ENCODE peak calls at places on chromosomes 13 and 19, in six cellular contexts. One of them, this sample, is unnamed.

GRCh38 chr19:15015946-15016542 is 33.2 kb upstream of the CASP14 start:
- DNase-seq in spleen: no peak
- DNase-seq in thyroid gland: peak
- DNase-seq in uterus: no peak
- DNase-seq in body of pancreas: peak
- DNase-seq in adrenal gland: peak
- DNase-seq in this sample: peak

GRCh38 chr13:94210826-94211225 is 268.7 kb downstream of the DCT start:
- DNase-seq in spleen: no peak
- DNase-seq in thyroid gland: no peak
- DNase-seq in uterus: no peak
- DNase-seq in body of pancreas: no peak
- DNase-seq in adrenal gland: no peak
- DNase-seq in this sample: no peak

GRCh38 chr13:20843177-20843576 is 59.4 kb downstream of the XPO4 start:
- DNase-seq in spleen: no peak
- DNase-seq in thyroid gland: no peak
- DNase-seq in uterus: no peak
- DNase-seq in body of pancreas: no peak
- DNase-seq in adrenal gland: no peak
- DNase-seq in this sample: no peak

GRCh38 chr19:45814166-45814780 is 835 bp downstream of the RSPH6A start:
- DNase-seq in spleen: no peak
- DNase-seq in thyroid gland: no peak
- DNase-seq in uterus: no peak
- DNase-seq in body of pancreas: no peak
- DNase-seq in adrenal gland: no peak
- DNase-seq in this sample: no peak

GRCh38 chr19:17394891-17395415 is 957 bp upstream of the CCDC194 start:
- DNase-seq in spleen: peak
- DNase-seq in thyroid gland: peak
- DNase-seq in uterus: no peak
- DNase-seq in body of pancreas: peak
- DNase-seq in adrenal gland: peak
- DNase-seq in this sample: peak

GRCh38 chr19:9934132-9934950 is 2.0 kb downstream of the OLFM2 start:
- DNase-seq in spleen: peak
- DNase-seq in thyroid gland: peak
- DNase-seq in uterus: peak
- DNase-seq in body of pancreas: peak
- DNase-seq in adrenal gland: peak
- DNase-seq in this sample: peak

GRCh38 chr19:49684251-49684982 is 5.0 kb upstream of the ADM5 start:
- DNase-seq in spleen: no peak
- DNase-seq in thyroid gland: no peak
- DNase-seq in uterus: no peak
- DNase-seq in body of pancreas: no peak
- DNase-seq in adrenal gland: peak
- DNase-seq in this sample: no peak

GRCh38 chr19:38395381-38396127 is 7.1 kb downstream of the SPRED3 start:
- DNase-seq in spleen: no peak
- DNase-seq in thyroid gland: no peak
- DNase-seq in uterus: no peak
- DNase-seq in body of pancreas: no peak
- DNase-seq in adrenal gland: no peak
- DNase-seq in this sample: no peak

GRCh38 chr13:35957174-35957867 is 173.9 kb downstream of the DCLK1 start:
- DNase-seq in spleen: no peak
- DNase-seq in thyroid gland: no peak
- DNase-seq in uterus: no peak
- DNase-seq in body of pancreas: no peak
- DNase-seq in adrenal gland: no peak
- DNase-seq in this sample: no peak

GRCh38 chr19:51478381-51479285 is at the start of gene CEACAM18:
- DNase-seq in spleen: no peak
- DNase-seq in thyroid gland: no peak
- DNase-seq in uterus: no peak
- DNase-seq in body of pancreas: no peak
- DNase-seq in adrenal gland: no peak
- DNase-seq in this sample: no peak

GRCh38 chr19:38034153-38034835 is 127.3 kb downstream of the SIPA1L3 start:
- DNase-seq in spleen: no peak
- DNase-seq in thyroid gland: no peak
- DNase-seq in uterus: no peak
- DNase-seq in body of pancreas: no peak
- DNase-seq in adrenal gland: no peak
- DNase-seq in this sample: peak

GRCh38 chr19:48613852-48614435 is 932 bp downstream of the FAM83E start:
- DNase-seq in spleen: no peak
- DNase-seq in thyroid gland: no peak
- DNase-seq in uterus: no peak
- DNase-seq in body of pancreas: no peak
- DNase-seq in adrenal gland: no peak
- DNase-seq in this sample: no peak

GRCh38 chr19:35780058-35780457 is 4.7 kb downstream of the ARHGAP33 start:
- DNase-seq in spleen: no peak
- DNase-seq in thyroid gland: no peak
- DNase-seq in uterus: no peak
- DNase-seq in body of pancreas: no peak
- DNase-seq in adrenal gland: no peak
- DNase-seq in this sample: no peak

GRCh38 chr19:35777411-35777841 is 2.1 kb downstream of the ARHGAP33 start:
- DNase-seq in spleen: no peak
- DNase-seq in thyroid gland: no peak
- DNase-seq in uterus: no peak
- DNase-seq in body of pancreas: no peak
- DNase-seq in adrenal gland: no peak
- DNase-seq in this sample: no peak

GRCh38 chr19:35780717-35781116 is 5.4 kb downstream of the ARHGAP33 start:
- DNase-seq in spleen: no peak
- DNase-seq in thyroid gland: no peak
- DNase-seq in uterus: no peak
- DNase-seq in body of pancreas: no peak
- DNase-seq in adrenal gland: no peak
- DNase-seq in this sample: no peak

GRCh38 chr19:35777961-35778360 is 2.6 kb downstream of the ARHGAP33 start:
- DNase-seq in spleen: no peak
- DNase-seq in thyroid gland: no peak
- DNase-seq in uterus: no peak
- DNase-seq in body of pancreas: no peak
- DNase-seq in adrenal gland: no peak
- DNase-seq in this sample: no peak

DNA sequence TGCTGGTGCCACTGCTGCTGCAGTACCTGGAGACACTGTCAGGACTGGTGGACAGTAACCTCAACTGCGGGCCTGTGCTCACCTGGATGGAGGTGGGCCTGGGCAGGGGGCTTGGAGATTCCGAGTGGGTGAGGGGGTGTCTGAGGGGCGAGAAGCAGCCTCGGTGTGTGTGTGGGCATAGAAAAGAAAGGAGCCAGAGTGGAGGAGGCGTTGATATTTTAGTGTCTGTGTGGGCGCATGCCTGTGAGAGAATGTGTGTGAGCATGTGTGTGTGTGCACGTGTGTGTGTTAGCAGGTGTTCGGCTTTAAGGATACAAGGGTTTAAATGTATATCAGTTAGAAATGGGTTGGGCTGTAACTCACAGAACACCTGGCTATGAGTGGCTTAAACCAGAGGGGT is 3.7 kb downstream of the ARHGAP33 start:
- DNase-seq in spleen: no peak
- DNase-seq in thyroid gland: no peak
- DNase-seq in uterus: no peak
- DNase-seq in body of pancreas: no peak
- DNase-seq in adrenal gland: no peak
- DNase-seq in this sample: no peak
- TF ChIP-seq POLR2A in spleen: no peak
- TF ChIP-seq POLR2A in thyroid gland: no peak
- TF ChIP-seq POLR2A in uterus: no peak
- TF ChIP-seq POLR2A in body of pancreas: no peak
- TF ChIP-seq POLR2A in adrenal gland: no peak
- TF ChIP-seq POLR2A in this sample: no peak

GRCh38 chr19:20776083-20777076 is at the start of gene ZNF66:
- DNase-seq in spleen: peak
- DNase-seq in thyroid gland: peak
- DNase-seq in uterus: peak
- DNase-seq in body of pancreas: peak
- DNase-seq in adrenal gland: peak
- DNase-seq in this sample: peak
- TF ChIP-seq POLR2A in spleen: no peak
- TF ChIP-seq POLR2A in thyroid gland: peak
- TF ChIP-seq POLR2A in uterus: peak
- TF ChIP-seq POLR2A in body of pancreas: peak
- TF ChIP-seq POLR2A in adrenal gland: peak
- TF ChIP-seq POLR2A in this sample: peak

DNA sequence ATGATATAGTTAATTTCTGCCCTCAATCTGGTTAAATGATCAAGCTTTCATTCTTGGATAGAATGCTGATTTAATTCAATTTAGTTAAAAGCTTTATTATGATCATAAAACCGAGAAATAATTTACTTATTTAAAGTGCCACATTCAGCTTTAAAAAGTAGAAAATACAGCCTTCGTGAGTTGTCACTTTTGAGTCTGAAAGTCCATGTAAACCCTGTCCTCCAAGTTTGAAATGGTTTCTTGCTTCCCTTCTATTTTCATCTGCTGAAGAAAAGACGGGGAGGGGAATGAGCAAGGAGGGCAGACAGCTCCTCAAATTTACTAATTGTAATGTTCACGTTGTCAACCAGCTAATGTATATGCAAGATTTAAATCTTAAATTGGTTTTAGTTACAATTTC is 59.5 kb downstream of the NDFIP2 start:
- DNase-seq in spleen: no peak
- DNase-seq in thyroid gland: no peak
- DNase-seq in uterus: no peak
- DNase-seq in body of pancreas: no peak
- DNase-seq in adrenal gland: no peak
- DNase-seq in this sample: no peak
- TF ChIP-seq POLR2A in spleen: no peak
- TF ChIP-seq POLR2A in thyroid gland: no peak
- TF ChIP-seq POLR2A in uterus: no peak
- TF ChIP-seq POLR2A in body of pancreas: no peak
- TF ChIP-seq POLR2A in adrenal gland: no peak
- TF ChIP-seq POLR2A in this sample: no peak

GRCh38 chr19:18420931-18421330 is 1.7 kb downstream of the SSBP4 start:
- DNase-seq in spleen: no peak
- DNase-seq in thyroid gland: no peak
- DNase-seq in uterus: peak
- DNase-seq in body of pancreas: no peak
- DNase-seq in adrenal gland: peak
- DNase-seq in this sample: no peak

GRCh38 chr19:18418725-18419194 is 438 bp upstream of the SSBP4 start:
- DNase-seq in spleen: peak
- DNase-seq in thyroid gland: peak
- DNase-seq in uterus: peak
- DNase-seq in body of pancreas: peak
- DNase-seq in adrenal gland: no peak
- DNase-seq in this sample: no peak

GRCh38 chr19:18419699-18420460 is 682 bp downstream of the SSBP4 start:
- DNase-seq in spleen: peak
- DNase-seq in thyroid gland: peak
- DNase-seq in uterus: peak
- DNase-seq in body of pancreas: peak
- DNase-seq in adrenal gland: peak
- DNase-seq in this sample: no peak

GRCh38 chr19:18418034-18418724 is 1.0 kb upstream of the SSBP4 start:
- DNase-seq in spleen: peak
- DNase-seq in thyroid gland: no peak
- DNase-seq in uterus: no peak
- DNase-seq in body of pancreas: peak
- DNase-seq in adrenal gland: no peak
- DNase-seq in this sample: no peak

GRCh38 chr19:18419195-18419698 is at the start of gene SSBP4:
- DNase-seq in spleen: peak
- DNase-seq in thyroid gland: peak
- DNase-seq in uterus: peak
- DNase-seq in body of pancreas: peak
- DNase-seq in adrenal gland: peak
- DNase-seq in this sample: no peak
- TF ChIP-seq POLR2A in spleen: no peak
- TF ChIP-seq POLR2A in thyroid gland: peak
- TF ChIP-seq POLR2A in uterus: peak
- TF ChIP-seq POLR2A in body of pancreas: no peak
- TF ChIP-seq POLR2A in adrenal gland: peak
- TF ChIP-seq POLR2A in this sample: peak